ENCODE peak calls at places on chromosomes 12 and 14, in five cellular contexts. U is A549, N is H1, O is HepG2, R is GM12878. D is an unnamed sample.

GRCh38 chr14:25026476-25027137 is 23.3 kb downstream of the STXBP6 start:
- DNase-seq in O (no peak), U (no peak), R (peak; percentile 15), N (no peak), D (no peak)

GRCh38 chr14:101665478-101666078 is 95.9 kb upstream of the PPP2R5C start:
- DNase-seq in O (peak; percentile 32), U (peak; percentile 71), R (no peak), N (no peak), D (peak; percentile 11)

GRCh38 chr14:79585845-79586244 is 625.5 kb downstream of the DIO2 start:
- DNase-seq in O (no peak), U (no peak), R (no peak), N (no peak), D (no peak)

GRCh38 chr14:50402965-50403364 is 6.3 kb upstream of the CDKL1 start:
- DNase-seq in R (no peak), U (no peak), N (no peak), O (no peak), D (no peak)

GRCh38 chr12:98419101-98419794 is 96.1 kb upstream of the TMPO start:
- DNase-seq in O (no peak), R (no peak), U (no peak), N (no peak), D (no peak)

GRCh38 chr14:100538566-100539318 is 48.5 kb downstream of the BEGAIN start:
- DNase-seq in R (no peak), O (no peak), U (no peak), N (no peak), D (no peak)

GRCh38 chr14:55438066-55438683 is 2.2 kb downstream of the TBPL2 start:
- DNase-seq in N (no peak), R (no peak), U (peak; percentile 59), O (peak; percentile 55), D (peak; percentile 35)

GRCh38 chr12:83461326-83461985 is 774.8 kb downstream of the TMTC2 start:
- DNase-seq in N (no peak), O (no peak), R (no peak), U (no peak), D (no peak)

GRCh38 chr12:132847363-132848356 is 19.0 kb upstream of the GOLGA3 start:
- DNase-seq in O (no peak), R (no peak), N (peak; percentile 47), U (no peak), D (no peak)

GRCh38 chr12:5379737-5380496 is 52.0 kb upstream of the NTF3 start:
- DNase-seq in O (no peak), R (peak; percentile 13), U (no peak), N (no peak), D (no peak)

GRCh38 chr12:94139816-94140215 is 8.6 kb upstream of the PLXNC1 start:
- DNase-seq in U (no peak), R (no peak), N (no peak), O (no peak), D (no peak)

GRCh38 chr12:94134226-94134795 is 14.1 kb upstream of the PLXNC1 start:
- DNase-seq in N (no peak), U (peak; percentile 71), R (no peak), O (peak; percentile 47), D (peak; percentile 64)
- H3K4me2 ChIP-seq in N (no peak overlapping the region), U (peak overlapping the region; percentile 63), R (no peak overlapping the region), O (no peak overlapping the region), D (no peak overlapping the region)

GRCh38 chr12:108560752-108561719 is at the start of gene SART3:
- DNase-seq in R (peak; percentile 91), O (peak; percentile 89), N (peak; percentile 34), U (peak; percentile 92), D (peak; percentile 83)
- TF ChIP-seq KDM1A in R (no peak), O (no peak), N (no peak), U (no peak), D (no peak)

DNA sequence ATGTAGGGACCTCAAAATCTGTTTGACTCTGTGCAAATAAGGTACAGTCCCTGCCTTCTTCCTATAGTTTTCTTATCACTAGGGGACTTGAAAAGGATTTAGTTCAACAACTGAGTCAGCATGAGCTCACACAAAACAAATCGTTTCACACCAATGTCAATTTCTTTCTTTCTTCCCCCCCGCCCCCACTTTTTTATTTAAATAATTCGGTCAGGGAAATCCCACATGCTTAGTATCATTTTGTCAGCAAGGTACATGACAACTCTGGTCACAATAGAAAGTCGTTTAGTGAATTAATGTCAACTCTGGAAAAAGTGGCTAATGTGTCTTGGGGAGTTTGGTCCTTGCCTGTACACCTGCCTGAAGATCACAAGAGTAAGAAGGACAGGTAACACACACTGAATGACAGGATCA is 232.2 kb upstream of the PLEKHG7 start:
- DNase-seq in R (peak; percentile 91), U (no peak), O (no peak), N (no peak), D (no peak)
- H3K4me2 ChIP-seq in R (peak overlapping the region; percentile 98), U (peak overlapping the region; percentile 21), O (no peak overlapping the region), N (no peak overlapping the region), D (no peak overlapping the region)

DNA sequence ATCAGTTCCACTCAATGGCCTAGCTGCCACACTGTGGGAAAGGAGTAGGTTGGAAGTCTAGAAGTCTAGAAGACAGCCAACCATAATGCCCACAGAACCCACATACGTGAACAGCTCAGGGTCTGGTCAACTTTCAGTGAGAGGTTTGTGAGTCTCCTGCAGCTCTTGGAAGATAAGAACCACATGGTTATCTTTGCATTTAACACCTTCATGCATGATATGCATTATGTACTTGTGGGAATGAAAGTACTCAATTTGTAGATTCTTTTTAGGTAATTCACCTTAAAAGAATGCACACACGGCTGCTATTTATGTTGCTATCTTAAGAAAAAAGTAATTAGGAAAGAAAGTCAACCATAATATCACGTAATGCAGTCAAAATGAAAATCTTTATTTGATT is 126.7 kb downstream of the ESRRB start:
- DNase-seq in U (no peak), O (no peak), N (no peak), R (peak; percentile 49), D (no peak)
- TF ChIP-seq KDM1A in U (no peak), O (no peak), N (no peak), R (no peak), D (no peak)

GRCh38 chr12:105939181-105939721 is 199.5 kb downstream of the NUAK1 start:
- DNase-seq in U (no peak), N (no peak), O (no peak), R (no peak), D (no peak)
- H3K4me2 ChIP-seq in U (no peak overlapping the region), N (no peak overlapping the region), O (no peak overlapping the region), R (no peak overlapping the region), D (no peak overlapping the region)

GRCh38 chr14:68283378-68284123 is 464.0 kb downstream of the RAD51B start:
- DNase-seq in U (no peak), O (no peak), R (peak; percentile 95), N (no peak), D (no peak)
- TF ChIP-seq KDM1A in U (no peak), O (no peak), R (no peak), N (no peak), D (no peak)